ENCODE peak calls at places on chromosomes 2 and 18, in four cellular contexts. U is H54, A is NB4, B is IMR-90. X is an unnamed sample.

GRCh38 chr2:134451347-134451630 is 197.4 kb downstream of the MGAT5 start:
- DNase-seq in U (no peak), A (no peak), B (no peak), X (no peak)

GRCh38 chr18:13464432-13465125 is 246.0 kb downstream of the LDLRAD4 start:
- DNase-seq in U (no peak), A (peak; percentile 80), B (no peak), X (no peak)

GRCh38 chr2:17646096-17646554 is 105.6 kb downstream of the VSNL1 start:
- DNase-seq in U (peak; percentile 33), A (peak; percentile 77), B (peak; percentile 88), X (peak; percentile 74)

GRCh38 chr2:63590621-63591408 is 2.1 kb downstream of the MDH1 start:
- DNase-seq in U (no peak), A (peak; percentile 78), B (no peak), X (peak; percentile 80)

GRCh38 chr2:69538872-69539548 is 101.8 kb upstream of the NFU1 start:
- DNase-seq in U (peak; percentile 35), A (peak; percentile 36), B (no peak), X (no peak)

GRCh38 chr2:65076345-65076710 is 20.1 kb downstream of the CEP68 start:
- DNase-seq in U (peak; percentile 35), A (no peak), B (peak; percentile 84), X (no peak)

GRCh38 chr2:12341919-12342318 is 374.8 kb upstream of the TRIB2 start:
- DNase-seq in U (no peak), A (no peak), B (no peak), X (no peak)

GRCh38 chr18:63199743-63200241 is 119.8 kb downstream of the BCL2 start:
- DNase-seq in U (no peak), A (no peak), B (no peak), X (peak; percentile 56)

GRCh38 chr18:70973626-70974025 is 684.8 kb downstream of the SOCS6 start:
- DNase-seq in U (no peak), A (no peak), B (no peak), X (no peak)

GRCh38 chr2:215141706-215142105 is 3.3 kb upstream of the ABCA12 start:
- DNase-seq in U (no peak), A (no peak), B (no peak), X (no peak)

GRCh38 chr2:25977768-25978167 is 4.5 kb downstream of the KIF3C start:
- DNase-seq in U (peak; percentile 57), A (no peak), B (peak; percentile 66), X (no peak)

GRCh38 chr2:25720575-25720974 is 47.2 kb upstream of the DTNB start:
- DNase-seq in U (no peak), A (no peak), B (no peak), X (no peak)

GRCh38 chr2:214244847-214245246 is 166.0 kb upstream of the VWC2L start:
- DNase-seq in U (no peak), A (no peak), B (peak; percentile 17), X (no peak)

GRCh38 chr2:133641497-133641896 is 73.2 kb upstream of the NCKAP5 start:
- DNase-seq in U (no peak), A (peak; percentile 4), B (peak; percentile 29), X (no peak)

GRCh38 chr18:31679806-31680793 is 4.3 kb downstream of the B4GALT6 start:
- DNase-seq in U (no peak), A (no peak), B (no peak), X (no peak)

GRCh38 chr2:96135621-96136020 is 2.7 kb downstream of the ASTL start:
- DNase-seq in U (no peak), A (no peak), B (no peak), X (no peak)

GRCh38 chr2:96134421-96134820 is 3.9 kb downstream of the ASTL start:
- DNase-seq in U (no peak), A (no peak), B (no peak), X (no peak)

GRCh38 chr2:96137611-96138129 is 632 bp downstream of the ASTL start:
- DNase-seq in U (no peak), A (no peak), B (no peak), X (no peak)

GRCh38 chr2:96136123-96136720 is 2.1 kb downstream of the ASTL start:
- DNase-seq in U (no peak), A (no peak), B (no peak), X (no peak)

DNA sequence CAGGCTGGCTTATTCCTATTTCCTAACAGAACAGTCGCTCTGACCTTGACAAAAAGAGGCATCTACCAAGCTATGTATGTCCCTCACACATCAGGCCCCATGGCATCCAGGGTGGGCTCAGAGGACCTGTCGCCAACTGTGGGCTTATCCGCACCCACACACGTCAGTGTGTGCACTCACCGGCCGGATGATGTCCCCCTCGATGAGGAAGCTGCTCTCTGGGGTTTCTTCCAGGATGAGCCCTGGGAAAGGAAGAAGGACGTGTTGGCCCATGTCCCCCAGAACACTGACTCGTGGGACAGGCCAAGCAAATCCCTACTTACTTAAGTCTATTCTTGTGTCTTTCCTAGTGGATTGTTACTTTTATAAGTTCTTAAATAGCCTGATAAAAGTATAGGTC is 3.1 kb downstream of the ASTL start:
- DNase-seq in U (no peak), A (no peak), B (no peak), X (no peak)
- TF ChIP-seq POLR2A in U (no peak), A (no peak), B (no peak), X (no peak)

DNA sequence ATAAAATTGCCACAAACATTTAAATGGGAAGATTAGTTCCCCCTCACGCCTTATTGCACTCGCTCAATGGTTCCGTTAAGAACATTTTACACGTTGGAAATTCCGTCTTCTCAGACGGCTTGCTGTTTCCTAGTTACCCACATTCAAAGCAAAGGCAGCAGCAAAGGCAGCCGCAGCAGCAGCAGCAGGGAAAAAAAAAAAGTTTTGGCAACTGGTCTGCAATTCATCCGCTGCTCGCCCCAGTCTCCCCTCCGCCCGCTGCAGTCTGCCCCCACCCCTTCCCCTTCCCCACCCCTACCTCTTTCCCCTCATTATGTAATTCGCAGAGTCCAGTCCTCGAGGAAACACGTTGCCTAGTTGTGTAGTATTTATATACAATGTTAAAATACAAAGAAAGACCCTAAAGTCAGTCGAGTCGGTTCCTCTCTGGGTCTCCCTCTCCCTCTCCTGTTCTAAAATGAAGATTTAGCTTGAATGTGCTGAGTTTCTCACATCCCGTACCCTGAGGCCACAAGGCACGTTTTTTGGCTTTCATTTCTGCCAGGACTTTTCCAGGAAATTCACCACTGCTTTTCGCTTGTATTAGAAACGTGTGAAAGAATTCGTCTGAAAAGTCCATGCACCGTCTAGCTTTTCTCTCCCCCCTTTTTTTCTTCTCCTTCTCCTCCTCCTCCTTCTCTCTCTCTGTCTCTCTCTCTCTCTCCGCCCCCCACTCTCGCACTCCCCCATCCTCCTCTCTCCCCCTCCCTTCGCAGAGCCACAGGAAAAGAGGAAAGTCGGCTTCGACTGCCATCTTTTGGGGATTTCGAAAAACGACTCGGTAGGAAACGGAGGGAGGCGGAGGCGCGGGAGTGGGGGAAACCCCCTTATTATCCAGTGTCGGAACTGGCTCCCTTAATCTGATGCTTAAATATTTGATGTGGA is 140.0 kb downstream of the MEIS1 start:
- DNase-seq in U (peak; percentile 50), A (peak; percentile 55), B (peak; percentile 91), X (peak; percentile 18)
- TF ChIP-seq POLR2A in U (no peak), A (no peak), B (peak; percentile 56), X (no peak)

DNA sequence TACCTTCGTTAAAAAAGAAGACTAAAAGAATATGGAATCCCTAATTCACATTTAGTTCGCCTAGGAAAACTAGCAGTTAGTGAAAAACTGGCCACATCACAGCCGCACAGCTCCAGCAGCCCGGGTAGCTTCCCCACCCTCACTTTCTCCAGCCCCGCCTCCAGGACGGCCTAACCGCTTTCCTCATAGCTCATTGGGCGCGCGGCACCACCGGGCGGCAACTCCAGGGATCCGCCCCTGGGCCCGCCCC is 193 bp upstream of the MIB1 start:
- DNase-seq in U (peak; percentile 72), A (peak; percentile 96), B (peak; percentile 94), X (peak; percentile 99)
- TF ChIP-seq POLR2A in U (no peak), A (peak; percentile 70), B (no peak), X (peak; percentile 78)

DNA sequence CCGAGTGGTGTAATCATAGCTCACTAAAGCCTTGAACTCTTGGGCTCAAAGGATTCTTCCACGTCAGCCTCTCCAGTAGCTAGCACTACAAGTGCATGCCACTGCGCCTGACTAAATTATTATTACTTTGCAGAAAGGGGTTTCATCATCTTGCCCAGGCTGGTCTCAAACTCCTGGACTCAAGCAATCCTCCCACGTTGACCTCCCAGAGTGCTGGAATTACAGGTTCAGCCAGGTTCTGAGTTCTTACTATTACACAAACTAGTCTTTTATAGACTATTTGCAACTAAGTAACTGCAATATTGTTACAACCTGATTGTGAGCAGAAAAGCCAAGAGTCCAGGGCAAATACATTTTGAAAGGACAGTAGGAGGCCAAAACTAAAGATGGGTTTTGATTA is 35.9 kb upstream of the MRPL19 start:
- DNase-seq in U (no peak), A (no peak), B (no peak), X (no peak)
- TF ChIP-seq POLR2A in U (no peak), A (no peak), B (no peak), X (no peak)

DNA sequence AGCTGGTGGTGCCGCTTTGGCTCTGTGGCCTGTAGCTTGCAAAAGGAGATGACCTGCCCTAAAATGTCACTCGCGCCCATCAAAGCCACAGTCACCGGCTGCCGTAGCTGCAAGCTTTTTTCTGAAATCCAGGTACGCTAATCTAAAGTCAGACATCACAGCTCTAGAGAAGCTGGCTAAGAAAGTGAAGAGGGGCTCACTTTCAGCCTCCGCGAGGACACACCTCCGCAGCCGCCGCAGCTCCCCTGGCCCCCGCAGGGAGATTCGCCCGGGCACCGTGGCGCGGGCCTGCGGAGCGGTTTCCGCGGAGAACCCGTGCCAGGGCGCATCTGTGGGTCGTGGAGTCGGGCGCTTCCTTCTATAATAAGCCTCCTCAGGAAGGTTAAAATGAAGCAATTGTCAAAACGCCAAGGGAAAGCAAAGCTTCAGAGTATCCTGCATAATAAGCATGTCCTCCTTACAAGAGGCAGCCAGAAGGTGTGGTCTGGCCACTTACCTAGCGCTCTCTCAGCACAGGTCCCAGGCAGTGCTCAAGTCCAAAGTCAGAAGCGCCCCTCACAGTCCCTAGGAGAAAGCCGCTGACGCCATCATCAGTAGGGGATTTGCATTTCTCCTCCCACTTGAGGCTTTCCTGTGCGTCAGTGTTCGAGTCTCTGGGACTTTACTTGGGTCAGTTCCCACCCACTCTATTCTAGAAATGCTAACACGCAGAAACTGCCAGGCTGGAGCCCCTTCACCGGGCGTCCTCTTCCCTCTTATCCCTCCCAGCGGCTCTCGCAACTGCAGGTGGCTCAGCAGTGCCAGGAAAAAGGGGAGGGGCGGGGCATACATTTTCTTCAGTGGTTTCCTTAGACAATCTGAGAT is at the start of gene STAT4:
- DNase-seq in U (no peak), A (peak; percentile 49), B (peak; percentile 47), X (peak; percentile 22)
- TF ChIP-seq POLR2A in U (no peak), A (no peak), B (no peak), X (no peak)

GRCh38 chr2:106191511-106192016 is 2.5 kb downstream of the UXS1 start:
- DNase-seq in U (no peak), A (no peak), B (no peak), X (no peak)
- TF ChIP-seq POLR2A in U (no peak), A (no peak), B (no peak), X (no peak)

X was measured in erythroblast.